ENCODE peak calls at places on chromosomes 1 and 21, in eight cellular contexts. M is activated T-cell treated with anti-CD3 and anti-CD28 coated beads for 1 hour, F is mesothelial cell of epicardium, Y is frontal cortex, O is uterus, K is PC-3, J is mucosa of descending colon, N is stromal cell of bone marrow. T is an unnamed sample.

GRCh38 chr1:162087118-162087517 is 17.6 kb downstream of the NOS1AP start:
- DNase-seq in M (no peak), F (no peak), Y (no peak), O (no peak), K (no peak), J (no peak), N (no peak), T (no peak)

GRCh38 chr1:233884461-233885151 is 19.9 kb upstream of the SLC35F3 start:
- DNase-seq in M (no peak), F (no peak), Y (no peak), O (no peak), K (peak; percentile 62), J (no peak), N (no peak), T (no peak)

GRCh38 chr1:205314986-205315618 is 6.4 kb downstream of the NUAK2 start:
- DNase-seq in M (no peak), F (no peak), Y (no peak), O (no peak), K (no peak), J (no peak), N (no peak), T (no peak)

GRCh38 chr1:107141491-107142369 is 891 bp downstream of the NTNG1 start:
- DNase-seq in M (no peak), F (no peak), Y (peak; percentile 6), O (no peak), K (peak; percentile 82), J (peak; percentile 18), N (peak; percentile 48), T (peak; percentile 55)

GRCh38 chr1:91555074-91555730 is 54.6 kb downstream of the CDC7 start:
- DNase-seq in M (no peak), F (no peak), Y (no peak), O (no peak), K (peak; percentile 38), J (no peak), N (no peak), T (peak; percentile 6)

GRCh38 chr1:206663832-206664652 is 20.7 kb upstream of the MAPKAPK2 start:
- DNase-seq in M (peak; percentile 64), F (peak; percentile 55), Y (peak; percentile 72), O (peak; percentile 67), K (peak; percentile 89), J (peak; percentile 47), N (no peak), T (peak; percentile 86)

GRCh38 chr1:40740039-40740991 is 43.3 kb upstream of the KCNQ4 start:
- DNase-seq in M (no peak), F (no peak), Y (no peak), O (peak; percentile 32), K (no peak), J (no peak), N (no peak), T (no peak)

GRCh38 chr21:14913576-14914146 is 151.1 kb downstream of the NRIP1 start:
- DNase-seq in M (no peak), F (no peak), Y (no peak), O (no peak), K (peak; percentile 59), J (no peak), N (no peak), T (no peak)

GRCh38 chr21:43347461-43347860 is 79.5 kb downstream of the SIK1 start:
- DNase-seq in M (no peak), F (no peak), Y (no peak), O (no peak), K (no peak), J (no peak), N (no peak), T (no peak)

GRCh38 chr1:165303415-165303814 is 53.1 kb downstream of the LMX1A start:
- DNase-seq in M (no peak), F (no peak), Y (no peak), O (no peak), K (no peak), J (no peak), N (no peak), T (no peak)

GRCh38 chr1:31657972-31658510 is 13.4 kb upstream of the PEF1 start:
- DNase-seq in M (no peak), F (no peak), Y (no peak), O (no peak), K (no peak), J (no peak), N (no peak), T (no peak)

GRCh38 chr1:213979751-213980605 is 7.8 kb upstream of the PROX1 start:
- DNase-seq in M (no peak), F (no peak), Y (no peak), O (no peak), K (no peak), J (no peak), N (no peak), T (no peak)

GRCh38 chr1:62875676-62876075 is 91.7 kb downstream of the ATG4C start:
- DNase-seq in M (no peak), F (no peak), Y (no peak), O (no peak), K (peak; percentile 50), J (no peak), N (no peak), T (no peak)

GRCh38 chr1:190940951-190941350 is 463.3 kb upstream of the BRINP3 start:
- DNase-seq in M (no peak), F (no peak), Y (no peak), O (no peak), K (no peak), J (no peak), N (no peak), T (no peak)

T was measured in MCF 10A.